ENCODE peak calls at places on chromosome 10, in seven cellular contexts. K is activated CD4-positive, CD25-positive, alpha-beta regulatory T cell; P is effector CD4-positive, alpha-beta T cell; G is iris pigment epithelial cell; B is progenitor cell of endocrine pancreas; M is heart right ventricle; D is stimulated activated CD8-positive, alpha-beta memory T cell treated with anti-CD3 and anti-CD28 coated beads, Interleukin-4, amount 100 ng/mL, for 48 hours. N is an unnamed sample.
A peak's percentile ranks its signal among the peaks of the same experiment; 100 is the strongest.

GRCh38 chr10:103922659-103923058 is 4.7 kb upstream of the STN1 start:
- DNase-seq in B (no peak), P (no peak), M (no peak), G (no peak), K (no peak), D (no peak), N (no peak)

GRCh38 chr10:1190052-1190395 is 133.8 kb downstream of the WDR37 start:
- DNase-seq in P (no peak), D (no peak), M (no peak), G (no peak), K (no peak), B (no peak), N (no peak)

GRCh38 chr10:77771450-77771849 is 133.8 kb upstream of the KCNMA1 start:
- DNase-seq in G (no peak), B (no peak), D (no peak), K (no peak), M (no peak), P (no peak), N (no peak)

GRCh38 chr10:4541292-4541691 is 284.7 kb upstream of the AKR1E2 start:
- DNase-seq in K (no peak), D (no peak), G (peak; percentile 87), M (no peak), B (no peak), P (no peak), N (no peak)

GRCh38 chr10:97705006-97705670 is 8.4 kb upstream of the MARVELD1 start:
- DNase-seq in G (no peak), B (no peak), P (no peak), M (no peak), K (no peak), D (no peak), N (no peak)

GRCh38 chr10:5640501-5640900 is 25.9 kb downstream of the ASB13 start:
- DNase-seq in K (no peak), D (no peak), P (no peak), G (no peak), M (no peak), B (no peak), N (no peak)

GRCh38 chr10:84829121-84829520 is 500.7 kb downstream of the CCSER2 start:
- DNase-seq in M (no peak), D (no peak), P (no peak), G (no peak), K (no peak), B (no peak), N (no peak)

GRCh38 chr10:8778713-8779112 is 724.2 kb downstream of the GATA3 start:
- DNase-seq in K (no peak), D (peak; percentile 52), G (no peak), M (no peak), B (no peak), P (no peak), N (no peak)

GRCh38 chr10:133461841-133462240 is 8.1 kb downstream of the SCART1 start:
- DNase-seq in B (no peak), M (no peak), D (no peak), K (no peak), P (no peak), G (no peak), N (no peak)

GRCh38 chr10:114674321-114674720 is 16.2 kb upstream of the ABLIM1 start:
- DNase-seq in D (no peak), P (no peak), M (no peak), G (peak; percentile 26), B (no peak), K (no peak), N (no peak)

GRCh38 chr10:3226960-3227724 is 54.6 kb upstream of the PITRM1 start:
- DNase-seq in B (no peak), K (no peak), D (no peak), M (no peak), P (no peak), G (peak; percentile 92), N (no peak)

GRCh38 chr10:120735773-120736371 is 115.3 kb upstream of the WDR11 start:
- DNase-seq in G (peak; percentile 44), M (no peak), D (no peak), P (no peak), B (no peak), K (no peak), N (no peak)

GRCh38 chr10:108060246-108060645 is 895.7 kb upstream of the SORCS1 start:
- DNase-seq in D (no peak), G (no peak), M (no peak), K (no peak), B (no peak), P (no peak), N (no peak)

GRCh38 chr10:64079341-64079740 is 558.1 kb downstream of the REEP3 start:
- DNase-seq in P (no peak), B (no peak), M (no peak), D (no peak), G (no peak), K (no peak), N (no peak)